ENCODE peak calls at places on chromosomes 6 and 20, in six cellular contexts. J, U, O, C, E and W are unnamed samples.

GRCh38 chr6:56245903-56246351 is 1.5 kb downstream of the COL21A1 start:
- DNase-seq in O (no peak), C (peak), U (no peak), E (no peak), J (peak), W (no peak)

GRCh38 chr6:64062960-64063683 is 427.5 kb downstream of the PHF3 start:
- DNase-seq in O (no peak), U (no peak), E (peak), C (no peak), J (no peak), W (peak)

GRCh38 chr6:165713845-165714466 is 50.9 kb upstream of the PDE10A start:
- DNase-seq in C (no peak), J (no peak), O (no peak), E (no peak), U (no peak), W (no peak)

GRCh38 chr20:52747736-52748135 is 224.4 kb upstream of the TSHZ2 start:
- DNase-seq in O (no peak), C (peak), U (no peak), E (peak), J (no peak), W (peak)

GRCh38 chr20:17705916-17706315 is 6.2 kb downstream of the BANF2 start:
- DNase-seq in J (no peak), E (no peak), U (no peak), C (no peak), O (no peak), W (no peak)

GRCh38 chr6:18307006-18307405 is 42.7 kb upstream of the DEK start:
- DNase-seq in J (peak), U (no peak), E (peak), C (peak), O (no peak), W (peak)

GRCh38 chr6:9248125-9248524 is 812.8 kb upstream of the SLC35B3 start:
- DNase-seq in E (no peak), U (no peak), O (no peak), C (no peak), J (no peak), W (peak)

GRCh38 chr6:146289816-146290588 is 253.6 kb upstream of the RAB32 start:
- DNase-seq in O (no peak), U (no peak), J (peak), E (peak), C (peak), W (peak)

GRCh38 chr20:35606127-35606526 is 9.5 kb upstream of the SPAG4 start:
- DNase-seq in O (no peak), U (no peak), J (no peak), E (no peak), C (no peak), W (no peak)

GRCh38 chr6:32298632-32299336 is 72.9 kb downstream of the TSBP1 start:
- DNase-seq in J (no peak), E (peak), U (no peak), O (no peak), C (peak), W (peak)

DNA sequence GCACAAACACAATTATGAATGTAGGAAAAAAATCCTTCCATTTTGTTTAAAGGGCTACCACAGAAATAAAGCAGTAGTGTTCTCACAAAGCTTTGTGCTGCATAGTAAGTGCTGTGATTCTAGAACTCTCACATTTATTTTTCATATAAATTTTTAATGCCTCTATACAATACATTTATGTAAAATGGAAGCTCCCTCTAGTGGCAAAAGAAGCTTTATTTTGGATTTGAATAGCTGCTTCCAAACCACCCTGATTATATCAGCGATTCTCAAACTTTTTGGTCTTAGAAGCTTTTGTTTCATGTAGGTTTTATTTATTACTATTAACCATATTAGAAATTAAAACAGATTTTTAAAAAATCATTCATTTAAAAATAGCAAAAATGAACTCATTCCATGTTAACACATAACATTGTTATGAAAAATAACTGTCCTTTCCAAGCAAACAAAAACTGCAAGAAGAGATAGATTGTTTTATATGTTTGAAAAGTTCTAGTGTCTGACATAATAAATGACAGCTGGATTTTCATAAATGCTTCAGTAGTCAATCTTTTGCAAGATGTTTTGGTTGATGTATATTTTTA is 38.4 kb downstream of the HS3ST5 start:
- DNase-seq in C (peak), E (peak), O (no peak), J (peak), U (no peak), W (peak)
- TF ChIP-seq CTCF in C (peak), E (peak), O (no peak), J (peak), U (no peak), W (peak)

GRCh38 chr20:46650575-46651090 is 626 bp downstream of the SLC13A3 start:
- DNase-seq in O (no peak), E (no peak), C (no peak), U (no peak), J (no peak), W (no peak)
- H3K4me3 ChIP-seq in O (no peak), E (no peak), C (no peak), U (peak), J (no peak), W (no peak)

GRCh38 chr6:101386982-101387381 is 6.5 kb upstream of the GRIK2 start:
- DNase-seq in U (no peak), E (no peak), O (no peak), J (no peak), C (no peak), W (peak)
- TF ChIP-seq CTCF in U (no peak), E (no peak), O (no peak), J (peak), C (peak), W (peak)

GRCh38 chr6:158785036-158785435 is 34.1 kb downstream of the EZR start:
- DNase-seq in J (no peak), E (no peak), U (peak), C (no peak), O (no peak), W (no peak)
- H3K4me3 ChIP-seq in J (no peak), E (no peak), U (no peak), C (no peak), O (no peak), W (no peak)

GRCh38 chr6:87279051-87279595 is 43.3 kb upstream of the SMIM8 start:
- DNase-seq in U (no peak), J (no peak), E (no peak), C (no peak), O (no peak), W (no peak)

GRCh38 chr6:87276624-87277023 is 45.8 kb upstream of the SMIM8 start:
- DNase-seq in C (no peak), U (no peak), J (no peak), E (no peak), O (no peak), W (no peak)

GRCh38 chr6:87281426-87281825 is 41.0 kb upstream of the SMIM8 start:
- DNase-seq in E (peak), C (peak), U (no peak), O (no peak), J (peak), W (no peak)

GRCh38 chr6:87274660-87275273 is 47.6 kb upstream of the SMIM8 start:
- DNase-seq in E (peak), C (peak), J (peak), O (no peak), U (no peak), W (peak)

GRCh38 chr6:87277123-87277522 is 45.3 kb upstream of the SMIM8 start:
- DNase-seq in E (no peak), C (peak), J (no peak), O (no peak), U (no peak), W (peak)
- TF ChIP-seq CTCF in E (peak), C (no peak), J (no peak), O (no peak), U (no peak), W (peak)

DNA sequence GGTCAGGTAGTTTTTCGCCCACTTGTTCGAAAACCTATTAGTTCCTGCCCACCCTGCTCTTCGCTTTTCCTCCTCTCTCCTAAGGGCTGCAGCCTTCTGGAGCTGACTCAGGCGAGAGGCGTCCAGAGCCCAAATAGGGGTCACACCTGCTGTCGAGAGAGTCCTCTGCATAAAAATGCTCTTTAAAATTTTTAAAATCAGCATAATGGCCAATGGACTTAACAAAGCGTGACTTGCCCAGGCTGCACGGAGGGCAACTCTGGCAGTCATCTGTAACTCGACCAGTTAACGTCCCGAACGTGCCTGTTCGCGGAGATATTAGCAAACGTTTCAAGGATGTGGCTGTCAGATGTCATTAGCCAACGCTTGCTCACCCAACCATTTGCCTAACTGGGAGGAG is 32.2 kb downstream of the TFAP2B start:
- DNase-seq in C (no peak), J (no peak), U (no peak), O (no peak), E (no peak), W (no peak)
- H3K4me3 ChIP-seq in C (no peak), J (no peak), U (peak), O (no peak), E (no peak), W (no peak)

DNA sequence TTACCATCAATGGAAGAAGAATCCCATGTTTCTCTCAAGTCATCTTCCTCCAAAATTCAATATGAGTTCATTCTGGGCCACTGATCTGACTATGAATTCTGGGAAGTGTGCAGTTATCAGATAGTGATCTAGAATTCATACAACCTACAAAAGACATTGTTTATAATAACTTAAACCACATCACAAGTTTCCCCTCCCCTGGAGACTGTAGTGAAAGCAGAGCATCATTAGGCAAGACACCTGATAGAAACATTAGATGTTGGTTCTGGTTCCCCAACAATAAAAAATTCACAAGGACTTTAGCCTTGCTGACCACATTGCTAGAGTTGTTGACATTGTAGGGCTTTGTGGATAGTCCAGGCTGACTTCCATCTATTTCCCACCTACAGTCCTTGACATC is 506.4 kb upstream of the JAG1 start:
- DNase-seq in C (no peak), J (no peak), E (no peak), U (no peak), O (no peak), W (no peak)
- TF ChIP-seq CTCF in C (no peak), J (no peak), E (no peak), U (no peak), O (no peak), W (no peak)

GRCh38 chr6:79544299-79544927 is 7.2 kb upstream of the LCA5 start:
- DNase-seq in J (peak), O (no peak), U (no peak), C (peak), E (peak), W (no peak)

GRCh38 chr6:79543411-79543810 is 6.2 kb upstream of the LCA5 start:
- DNase-seq in J (no peak), E (no peak), O (no peak), C (no peak), U (no peak), W (no peak)

GRCh38 chr6:79544939-79545450 is 7.8 kb upstream of the LCA5 start:
- DNase-seq in E (peak), O (peak), U (peak), J (peak), C (peak), W (peak)

GRCh38 chr6:79546186-79546585 is 9.0 kb upstream of the LCA5 start:
- DNase-seq in U (no peak), J (peak), E (peak), C (peak), O (no peak), W (no peak)

GRCh38 chr6:79543886-79544285 is 6.7 kb upstream of the LCA5 start:
- DNase-seq in U (no peak), C (no peak), E (no peak), J (no peak), O (no peak), W (no peak)
- H3K4me3 ChIP-seq in U (no peak), C (no peak), E (no peak), J (no peak), O (no peak), W (no peak)